ENCODE peak calls at places on chromosomes 7 and 10, in four cellular contexts. One of them, this sample, is unnamed.

GRCh38 chr10:14953452-14954000 is 370 bp downstream of the DCLRE1C start:
- DNase-seq in K562: peak; percentile 62
- DNase-seq in GM12878: peak; percentile 40
- DNase-seq in H1: no peak
- DNase-seq in this sample: peak; percentile 22

GRCh38 chr10:21452203-21452602 is 73.3 kb downstream of the SKIDA1 start:
- DNase-seq in K562: no peak
- DNase-seq in GM12878: no peak
- DNase-seq in H1: no peak
- DNase-seq in this sample: no peak

GRCh38 chr7:101564778-101565211 is 64.3 kb downstream of the MYL10 start:
- DNase-seq in GM12878: no peak
- DNase-seq in K562: peak; percentile 8
- DNase-seq in H1: peak; percentile 86
- DNase-seq in this sample: peak; percentile 95

GRCh38 chr7:84524714-84525694 is 330.4 kb upstream of the SEMA3A start:
- DNase-seq in H1: no peak
- DNase-seq in GM12878: no peak
- DNase-seq in K562: no peak
- DNase-seq in this sample: no peak

GRCh38 chr10:77021966-77022365 is 615.6 kb downstream of the KCNMA1 start:
- DNase-seq in GM12878: no peak
- DNase-seq in H1: no peak
- DNase-seq in K562: no peak
- DNase-seq in this sample: no peak

GRCh38 chr7:106611911-106612310 is 49.0 kb downstream of the CCDC71L start:
- DNase-seq in GM12878: no peak
- DNase-seq in K562: no peak
- DNase-seq in H1: no peak
- DNase-seq in this sample: no peak

GRCh38 chr7:8627322-8627721 is 193.9 kb downstream of the NXPH1 start:
- DNase-seq in H1: no peak
- DNase-seq in GM12878: no peak
- DNase-seq in K562: no peak
- DNase-seq in this sample: no peak

GRCh38 chr7:8314566-8314965 is 52.6 kb upstream of the ICA1 start:
- DNase-seq in GM12878: no peak
- DNase-seq in H1: no peak
- DNase-seq in K562: no peak
- DNase-seq in this sample: no peak

GRCh38 chr7:24898691-24899090 is 81.3 kb downstream of the OSBPL3 start:
- DNase-seq in K562: no peak
- DNase-seq in H1: no peak
- DNase-seq in GM12878: no peak
- DNase-seq in this sample: no peak

GRCh38 chr7:106964455-106964854 is 80.0 kb upstream of the PRKAR2B start:
- DNase-seq in GM12878: no peak
- DNase-seq in H1: no peak
- DNase-seq in K562: no peak
- DNase-seq in this sample: no peak

GRCh38 chr7:56097700-56098099 is 4.9 kb upstream of the PHKG1 start:
- DNase-seq in K562: no peak
- DNase-seq in H1: no peak
- DNase-seq in GM12878: no peak
- DNase-seq in this sample: no peak

GRCh38 chr10:73590881-73591577 is at the start of gene USP54:
- DNase-seq in GM12878: no peak
- DNase-seq in H1: peak; percentile 29
- DNase-seq in K562: peak; percentile 68
- DNase-seq in this sample: peak; percentile 32

GRCh38 chr7:44534501-44534900 is 6.6 kb downstream of the NPC1L1 start:
- DNase-seq in K562: peak; percentile 85
- DNase-seq in GM12878: no peak
- DNase-seq in H1: peak; percentile 39
- DNase-seq in this sample: peak; percentile 43

GRCh38 chr10:26799342-26799741 is 61.4 kb downstream of the ABI1 start:
- DNase-seq in K562: no peak
- DNase-seq in GM12878: peak; percentile 60
- DNase-seq in H1: no peak
- DNase-seq in this sample: no peak

GRCh38 chr10:63204667-63205391 is 71.7 kb downstream of the NRBF2 start:
- DNase-seq in K562: no peak
- DNase-seq in GM12878: no peak
- DNase-seq in H1: no peak
- DNase-seq in this sample: no peak

GRCh38 chr7:43700059-43700501 is 29.2 kb downstream of the COA1 start:
- DNase-seq in K562: peak; percentile 28
- DNase-seq in GM12878: no peak
- DNase-seq in H1: no peak
- DNase-seq in this sample: peak; percentile 31

GRCh38 chr10:14486777-14487510 is 156.2 kb upstream of the FRMD4A start:
- DNase-seq in GM12878: no peak
- DNase-seq in H1: no peak
- DNase-seq in K562: no peak
- DNase-seq in this sample: no peak

GRCh38 chr10:132939957-132940790 is 2.2 kb downstream of the CFAP46 start:
- DNase-seq in H1: no peak
- DNase-seq in K562: peak; percentile 68
- DNase-seq in GM12878: no peak
- DNase-seq in this sample: no peak

GRCh38 chr10:103554488-103555320 is 61.2 kb downstream of the NEURL1 start:
- DNase-seq in K562: peak; percentile 71
- DNase-seq in H1: no peak
- DNase-seq in GM12878: no peak
- DNase-seq in this sample: no peak

GRCh38 chr7:68199951-68200660 is 1203.5 kb downstream of the TYW1 start:
- DNase-seq in K562: no peak
- DNase-seq in GM12878: no peak
- DNase-seq in H1: no peak
- DNase-seq in this sample: no peak

GRCh38 chr10:44198780-44199097 is 186.2 kb downstream of the CXCL12 start:
- DNase-seq in GM12878: no peak
- DNase-seq in H1: no peak
- DNase-seq in K562: no peak
- DNase-seq in this sample: no peak

GRCh38 chr10:110459600-110459999 is 38.1 kb upstream of the DUSP5 start:
- DNase-seq in K562: no peak
- DNase-seq in GM12878: no peak
- DNase-seq in H1: no peak
- DNase-seq in this sample: no peak

GRCh38 chr7:100865372-100865911 is 1.7 kb upstream of the TRIP6 start:
- DNase-seq in K562: no peak
- DNase-seq in H1: no peak
- DNase-seq in GM12878: no peak
- DNase-seq in this sample: peak; percentile 68

GRCh38 chr7:108037748-108038147 is 34.8 kb upstream of the LAMB1 start:
- DNase-seq in K562: no peak
- DNase-seq in H1: no peak
- DNase-seq in GM12878: no peak
- DNase-seq in this sample: no peak

GRCh38 chr7:101315336-101315735 is 6.3 kb downstream of the IFT22 start:
- DNase-seq in K562: peak; percentile 61
- DNase-seq in H1: no peak
- DNase-seq in GM12878: no peak
- DNase-seq in this sample: peak; percentile 38

GRCh38 chr10:13665516-13666262 is 78.9 kb downstream of the PRPF18 start:
- DNase-seq in H1: no peak
- DNase-seq in K562: no peak
- DNase-seq in GM12878: no peak
- DNase-seq in this sample: no peak

GRCh38 chr7:13551503-13551902 is 438.0 kb downstream of the ETV1 start:
- DNase-seq in GM12878: no peak
- DNase-seq in H1: no peak
- DNase-seq in K562: no peak
- DNase-seq in this sample: no peak

GRCh38 chr10:48461623-48462481 is 143.0 kb downstream of the ARHGAP22 start:
- DNase-seq in K562: no peak
- DNase-seq in GM12878: no peak
- DNase-seq in H1: no peak
- DNase-seq in this sample: no peak

GRCh38 chr10:58335306-58336005 is 650 bp downstream of the UBE2D1 start:
- DNase-seq in K562: peak; percentile 40
- DNase-seq in H1: no peak
- DNase-seq in GM12878: no peak
- DNase-seq in this sample: peak; percentile 27

GRCh38 chr10:78149193-78149592 is 115.5 kb downstream of the RPS24 start:
- DNase-seq in H1: no peak
- DNase-seq in K562: no peak
- DNase-seq in GM12878: no peak
- DNase-seq in this sample: no peak

GRCh38 chr7:39606941-39607340 is 16.4 kb upstream of the RALA start:
- DNase-seq in K562: no peak
- DNase-seq in H1: no peak
- DNase-seq in GM12878: no peak
- DNase-seq in this sample: no peak

GRCh38 chr10:92590623-92591549 is 2.0 kb upstream of the KIF11 start:
- DNase-seq in H1: peak; percentile 27
- DNase-seq in GM12878: no peak
- DNase-seq in K562: peak; percentile 71
- DNase-seq in this sample: peak; percentile 75

GRCh38 chr7:25584557-25584956 is 356.3 kb upstream of the NPVF start:
- DNase-seq in H1: no peak
- DNase-seq in K562: no peak
- DNase-seq in GM12878: no peak
- DNase-seq in this sample: no peak

GRCh38 chr10:104424719-104425118 is 71.1 kb downstream of the CFAP58 start:
- DNase-seq in K562: no peak
- DNase-seq in GM12878: peak; percentile 72
- DNase-seq in H1: no peak
- DNase-seq in this sample: no peak

GRCh38 chr7:13989944-13990295 is 454 bp upstream of the ETV1 start:
- DNase-seq in K562: no peak
- DNase-seq in H1: no peak
- DNase-seq in GM12878: no peak
- DNase-seq in this sample: no peak

GRCh38 chr7:3482147-3482921 is 181.3 kb downstream of the SDK1 start:
- DNase-seq in GM12878: no peak
- DNase-seq in K562: peak; percentile 17
- DNase-seq in H1: peak; percentile 39
- DNase-seq in this sample: peak; percentile 18

GRCh38 chr7:106464169-106464568 is 179.4 kb upstream of the NAMPT start:
- DNase-seq in H1: no peak
- DNase-seq in GM12878: no peak
- DNase-seq in K562: no peak
- DNase-seq in this sample: no peak

GRCh38 chr7:30321992-30322637 is 37.7 kb downstream of the ZNRF2 start:
- DNase-seq in H1: no peak
- DNase-seq in K562: peak; percentile 19
- DNase-seq in GM12878: peak; percentile 74
- DNase-seq in this sample: no peak

GRCh38 chr10:43377393-43377883 is 6.0 kb downstream of the FXYD4 start:
- DNase-seq in K562: peak; percentile 54
- DNase-seq in H1: no peak
- DNase-seq in GM12878: no peak
- DNase-seq in this sample: peak; percentile 55

GRCh38 chr7:66741706-66742053 is 1.1 kb downstream of the RABGEF1 start:
- DNase-seq in H1: no peak
- DNase-seq in K562: no peak
- DNase-seq in GM12878: no peak
- DNase-seq in this sample: no peak
- TF ChIP-seq ATF3 in H1: no peak
- TF ChIP-seq ATF3 in K562: no peak
- TF ChIP-seq ATF3 in GM12878: no peak
- TF ChIP-seq ATF3 in this sample: no peak

GRCh38 chr7:141444956-141445355 is 106.3 kb upstream of the AGK start:
- DNase-seq in GM12878: no peak
- DNase-seq in H1: no peak
- DNase-seq in K562: no peak
- DNase-seq in this sample: no peak
- TF ChIP-seq EGR1 in GM12878: no peak
- TF ChIP-seq EGR1 in H1: no peak
- TF ChIP-seq EGR1 in K562: no peak
- TF ChIP-seq EGR1 in this sample: no peak

DNA sequence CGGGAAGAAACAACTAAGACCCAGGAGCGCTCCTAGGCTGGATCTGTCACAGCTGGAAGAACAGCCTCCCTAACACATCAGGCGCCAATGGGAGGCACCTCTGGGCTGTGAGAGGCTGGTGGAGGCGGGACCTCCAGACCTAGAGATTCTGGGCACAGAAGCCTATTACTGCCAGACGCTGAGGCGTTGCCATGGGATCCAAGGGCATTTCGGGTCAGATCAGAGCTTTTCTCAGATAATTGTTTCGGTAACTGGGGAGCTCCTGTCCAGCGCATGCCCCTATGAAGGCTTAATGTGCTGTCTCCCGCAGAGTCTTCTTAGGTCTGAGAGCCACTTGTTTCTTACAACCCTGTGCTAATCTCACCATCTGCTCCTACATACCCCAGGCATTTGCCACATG is 339.2 kb downstream of the ZNF716 start:
- DNase-seq in GM12878: no peak
- DNase-seq in H1: no peak
- DNase-seq in K562: no peak
- DNase-seq in this sample: no peak
- TF ChIP-seq ATF3 in GM12878: no peak
- TF ChIP-seq ATF3 in H1: no peak
- TF ChIP-seq ATF3 in K562: no peak
- TF ChIP-seq ATF3 in this sample: no peak

DNA sequence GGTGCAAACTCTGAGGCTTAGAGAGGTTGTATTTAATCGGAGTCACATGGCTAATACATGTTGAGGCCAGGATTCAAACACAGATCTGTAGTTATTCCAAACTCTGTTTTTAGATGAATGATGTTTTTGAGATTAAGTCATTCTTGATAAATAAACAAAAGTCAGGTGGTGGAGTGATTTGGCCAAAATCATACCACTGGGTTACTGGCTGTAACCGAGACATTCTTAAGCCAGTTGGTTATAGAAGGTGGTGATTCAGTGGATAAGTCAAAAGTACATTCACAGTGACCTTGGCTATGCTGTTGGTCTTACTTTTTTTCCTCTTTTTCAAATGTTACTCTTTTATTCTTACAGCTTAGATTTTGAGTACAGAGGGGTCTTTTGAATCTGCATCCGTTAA is 361.4 kb downstream of the KIF20B start:
- DNase-seq in H1: no peak
- DNase-seq in GM12878: no peak
- DNase-seq in K562: no peak
- DNase-seq in this sample: no peak
- TF ChIP-seq EGR1 in H1: no peak
- TF ChIP-seq EGR1 in GM12878: no peak
- TF ChIP-seq EGR1 in K562: no peak
- TF ChIP-seq EGR1 in this sample: no peak

DNA sequence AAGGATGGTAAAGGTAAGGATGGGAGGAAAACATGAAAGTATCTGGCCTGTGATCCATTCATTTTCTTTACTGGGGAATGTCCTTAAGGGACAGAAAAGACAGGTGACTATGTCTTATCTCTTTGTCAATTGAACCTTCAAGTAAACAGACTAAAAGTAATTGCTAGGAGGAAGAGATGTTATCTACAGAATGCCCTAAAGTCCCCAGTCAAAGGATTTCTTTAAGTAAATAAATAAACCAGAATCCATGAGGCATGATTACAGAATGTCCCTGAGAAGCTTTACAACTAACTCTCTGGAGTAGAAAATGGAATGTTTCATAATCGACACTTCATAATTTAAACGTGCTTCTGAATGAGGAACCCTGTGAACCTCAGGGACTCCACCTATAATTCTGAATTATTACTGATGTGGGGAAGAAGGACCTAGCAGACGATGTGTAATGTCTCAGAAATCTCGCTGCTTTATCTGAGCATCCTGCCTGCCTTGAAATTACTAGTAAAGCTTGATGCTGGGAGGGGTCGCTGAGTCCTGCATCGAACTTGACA is 187.9 kb upstream of the IMMP2L start:
- DNase-seq in K562: no peak
- DNase-seq in H1: no peak
- DNase-seq in GM12878: no peak
- DNase-seq in this sample: no peak
- TF ChIP-seq ATF3 in K562: no peak
- TF ChIP-seq ATF3 in H1: no peak
- TF ChIP-seq ATF3 in GM12878: no peak
- TF ChIP-seq ATF3 in this sample: no peak